ENCODE peak calls at places on chromosome 14, in five cellular contexts. I is lower lobe of right lung, M is foreskin fibroblast, V is A549, C is upper lobe of right lung. K is an unnamed sample.

GRCh38 chr14:69268763-69269162 is 8.8 kb downstream of the GALNT16 start:
- DNase-seq in V (no peak), I (no peak), M (peak), C (no peak), K (peak)

GRCh38 chr14:104469591-104469990 is 110.0 kb upstream of the C14orf180 start:
- DNase-seq in C (no peak), I (no peak), M (no peak), V (no peak), K (no peak)

GRCh38 chr14:61281186-61281676 is at the start of gene TMEM30B:
- DNase-seq in C (peak), V (no peak), I (peak), M (no peak), K (peak)

GRCh38 chr14:36315159-36315853 is 5.1 kb downstream of the MBIP start:
- DNase-seq in I (no peak), M (no peak), C (no peak), V (no peak), K (no peak)

GRCh38 chr14:65222434-65222833 is 120.1 kb upstream of the MAX start:
- DNase-seq in M (peak), C (peak), I (peak), V (no peak), K (no peak)

GRCh38 chr14:104284636-104285482 is 146.5 kb downstream of the KIF26A start:
- DNase-seq in I (peak), M (no peak), V (no peak), C (peak), K (peak)

GRCh38 chr14:37650356-37651037 is 55.1 kb downstream of the TTC6 start:
- DNase-seq in C (no peak), M (no peak), I (no peak), V (no peak), K (no peak)

GRCh38 chr14:101506921-101507300 is 54.4 kb upstream of the DIO3 start:
- DNase-seq in C (peak), I (peak), M (no peak), V (no peak), K (peak)

GRCh38 chr14:68576496-68577244 is 216.2 kb downstream of the ZFP36L1 start:
- DNase-seq in C (no peak), I (no peak), V (peak), M (peak), K (no peak)

GRCh38 chr14:34029921-34030334 is 79.1 kb upstream of the EGLN3 start:
- DNase-seq in V (no peak), C (no peak), M (peak), I (no peak), K (no peak)

GRCh38 chr14:36580856-36581831 is 1.3 kb downstream of the NKX2-8 start:
- DNase-seq in I (peak), V (peak), M (peak), C (peak), K (peak)

GRCh38 chr14:93120522-93120921 is 4.8 kb upstream of the ITPK1 start:
- DNase-seq in V (no peak), C (no peak), M (no peak), I (no peak), K (no peak)

GRCh38 chr14:87873741-87874140 is 119.2 kb downstream of the GALC start:
- DNase-seq in M (no peak), I (no peak), C (no peak), V (no peak), K (no peak)

GRCh38 chr14:54776361-54777001 is 126.1 kb downstream of the GCH1 start:
- DNase-seq in V (no peak), M (peak), C (peak), I (peak), K (no peak)

GRCh38 chr14:49888293-49888692 is 4.6 kb upstream of the ARF6 start:
- DNase-seq in V (no peak), M (no peak), C (no peak), I (no peak), K (no peak)
- TF ChIP-seq CTCF in V (no peak), M (no peak), C (no peak), I (no peak), K (no peak)

GRCh38 chr14:78141590-78141989 is 28.6 kb upstream of the NRXN3 start:
- DNase-seq in I (no peak), C (no peak), M (no peak), V (no peak), K (no peak)
- TF ChIP-seq CTCF in I (no peak), C (no peak), M (no peak), V (no peak), K (peak)

GRCh38 chr14:20818861-20819260 is 16.2 kb upstream of the RNASE1 start:
- DNase-seq in C (no peak), V (no peak), M (no peak), I (no peak), K (no peak)
- TF ChIP-seq CTCF in C (no peak), V (peak), M (peak), I (no peak), K (no peak)

DNA sequence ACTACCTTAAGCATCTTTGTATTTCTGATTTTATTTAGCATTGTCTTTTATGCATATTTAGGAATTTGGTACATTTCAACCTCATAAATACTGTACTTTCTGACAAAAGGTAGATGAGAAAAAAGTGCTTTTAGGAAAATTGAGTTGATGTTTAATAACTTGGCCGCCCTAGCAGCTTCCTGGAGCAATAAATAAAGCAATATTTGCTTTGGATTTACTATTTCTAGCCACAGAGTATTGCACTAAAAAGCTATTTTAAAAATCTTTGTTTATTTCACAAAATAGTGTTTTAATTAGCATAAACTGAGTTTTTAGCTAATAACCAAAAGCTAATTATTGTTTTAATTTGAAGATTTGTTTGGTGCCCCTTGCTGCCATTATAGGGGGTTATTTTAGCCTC is 9.5 kb downstream of the PAPOLA start:
- DNase-seq in C (no peak), M (no peak), V (no peak), I (no peak), K (no peak)
- TF ChIP-seq CTCF in C (no peak), M (no peak), V (no peak), I (no peak), K (no peak)

K was measured in RWPE2.